ENCODE peak calls at places on chromosomes 7 and 10, in five cellular contexts. P, H, C, G and R are unnamed samples.

GRCh38 chr7:6403907-6404306 is 43.8 kb downstream of the DAGLB start:
- DNase-seq in P (no peak), H (no peak), C (no peak), G (no peak), R (no peak)

GRCh38 chr7:26620352-26620751 is 244.0 kb downstream of the SKAP2 start:
- DNase-seq in P (no peak), H (peak; percentile 50), C (no peak), G (no peak), R (no peak)

GRCh38 chr10:116665541-116666125 is 44.9 kb downstream of the PNLIPRP2 start:
- DNase-seq in P (peak; percentile 63), H (no peak), C (no peak), G (no peak), R (peak; percentile 83)

GRCh38 chr7:10860516-10860915 is 113.2 kb upstream of the PHF14 start:
- DNase-seq in P (no peak), H (peak; percentile 34), C (no peak), G (no peak), R (no peak)

GRCh38 chr7:52917982-52918578 is 117.4 kb upstream of the POM121L12 start:
- DNase-seq in P (no peak), H (peak; percentile 32), C (no peak), G (no peak), R (no peak)

GRCh38 chr7:25886387-25887240 is 265.4 kb upstream of the NFE2L3 start:
- DNase-seq in P (no peak), H (no peak), C (no peak), G (no peak), R (no peak)

GRCh38 chr7:7912937-7913336 is 55.7 kb upstream of the GLCCI1 start:
- DNase-seq in P (no peak), H (no peak), C (no peak), G (no peak), R (no peak)

GRCh38 chr7:73941836-73942551 is 81.0 kb downstream of the TMEM270 start:
- DNase-seq in P (no peak), H (peak; percentile 75), C (no peak), G (no peak), R (no peak)

GRCh38 chr10:12181065-12181775 is 14.5 kb downstream of the NUDT5 start:
- DNase-seq in P (no peak), H (no peak), C (no peak), G (peak; percentile 52), R (no peak)

GRCh38 chr7:130242198-130243014 is 24.3 kb upstream of the CPA2 start:
- DNase-seq in P (peak; percentile 55), H (peak; percentile 44), C (no peak), G (peak; percentile 29), R (no peak)

GRCh38 chr10:79479283-79479909 is 32.9 kb upstream of the EIF5AL1 start:
- DNase-seq in P (no peak), H (no peak), C (no peak), G (no peak), R (no peak)

GRCh38 chr7:81769891-81770818 is at the start of gene HGF:
- DNase-seq in P (peak; percentile 60), H (no peak), C (peak; percentile 30), G (no peak), R (no peak)

GRCh38 chr10:84552478-84552877 is 224.1 kb downstream of the CCSER2 start:
- DNase-seq in P (no peak), H (no peak), C (no peak), G (no peak), R (no peak)

GRCh38 chr10:28913436-28913835 is 236.1 kb downstream of the BAMBI start:
- DNase-seq in P (no peak), H (peak; percentile 33), C (no peak), G (no peak), R (no peak)

GRCh38 chr10:91604936-91605534 is 27.8 kb downstream of the PPP1R3C start:
- DNase-seq in P (no peak), H (peak; percentile 69), C (no peak), G (no peak), R (no peak)

GRCh38 chr7:31783221-31783620 is 96.2 kb downstream of the PPP1R17 start:
- DNase-seq in P (no peak), H (no peak), C (no peak), G (no peak), R (no peak)

GRCh38 chr7:96547371-96547811 is 162.3 kb downstream of the SEM1 start:
- DNase-seq in P (no peak), H (no peak), C (no peak), G (no peak), R (no peak)

GRCh38 chr10:71782917-71783490 is 9.7 kb upstream of the VSIR start:
- DNase-seq in P (no peak), H (no peak), C (no peak), G (no peak), R (no peak)

GRCh38 chr10:24665001-24665400 is 58.7 kb downstream of the ARHGAP21 start:
- DNase-seq in P (no peak), H (no peak), C (no peak), G (no peak), R (no peak)

GRCh38 chr7:80584778-80585177 is 53.7 kb upstream of the CD36 start:
- DNase-seq in P (no peak), H (peak; percentile 66), C (no peak), G (no peak), R (no peak)